ENCODE peak calls at places on chromosome 22, in five cellular contexts. L is IMR-90; G is stimulated activated memory B cell treated with anti-CD40 and anti-IgM and Interleukin-4, amounts not matched to agents 10 μg/mL and 1 μg/mL and 100 μg/mL, for 72 hours; T is activated naive CD4-positive, alpha-beta T cell treated with anti-CD3 and anti-CD28 coated beads, Interleukin-2, amount 50 U/mL, for 72 hours; P is T-cell. X is an unnamed sample.

GRCh38 chr22:50606126-50606525 is 5.5 kb downstream of the MAPK8IP2 start:
- ATAC-seq in L (no peak), G (no peak), T (no peak), P (no peak), X (no peak)

GRCh38 chr22:47232197-47232596 is 469.7 kb downstream of the TBC1D22A start:
- ATAC-seq in L (no peak), G (no peak), T (no peak), P (no peak), X (no peak)

GRCh38 chr22:39985383-39986045 is 9.2 kb upstream of the FAM83F start:
- ATAC-seq in L (no peak), G (peak; percentile 66), T (peak; percentile 80), P (peak; percentile 56), X (no peak)

GRCh38 chr22:46087816-46088277 is 62.5 kb upstream of the PPARA start:
- ATAC-seq in L (peak; percentile 94), G (no peak), T (no peak), P (no peak), X (peak; percentile 55)

GRCh38 chr22:37619991-37620390 is 11.4 kb downstream of the GGA1 start:
- ATAC-seq in L (no peak), G (no peak), T (no peak), P (no peak), X (no peak)

GRCh38 chr22:35617137-35617755 is at the start of gene MB:
- ATAC-seq in L (no peak), G (no peak), T (no peak), P (no peak), X (no peak)

GRCh38 chr22:49046546-49047305 is 780.9 kb downstream of the BRD1 start:
- ATAC-seq in L (no peak), G (peak; percentile 56), T (peak; percentile 72), P (peak; percentile 19), X (peak; percentile 84)

GRCh38 chr22:29737251-29738117 is 17.7 kb downstream of the CABP7 start:
- ATAC-seq in L (no peak), G (no peak), T (no peak), P (no peak), X (no peak)

GRCh38 chr22:38327805-38328204 is 10.6 kb upstream of the CSNK1E start:
- ATAC-seq in L (peak; percentile 79), G (no peak), T (no peak), P (peak; percentile 15), X (peak; percentile 87)